ENCODE peak calls at places on chromosome X, in four cellular contexts. I is NCI-H1694 treated with DMSO at 0.1 percent for 48 hours, L is ecto neural progenitor cell, O is T-cell. S is an unnamed sample.

GRCh38 chrX:1763294-1763693 is 148.4 kb downstream of the ASMT start:
- DNase-seq in O (no peak), I (no peak), L (no peak), S (no peak)

GRCh38 chrX:2451456-2452316 is 49.1 kb downstream of the DHRSX start:
- DNase-seq in O (no peak), L (no peak), I (no peak), S (no peak)

GRCh38 chrX:136166221-136166855 is 19.0 kb downstream of the FHL1 start:
- DNase-seq in I (no peak), O (no peak), L (no peak), S (no peak)

GRCh38 chrX:17860811-17861495 is at the start of gene RAI2:
- DNase-seq in I (no peak), O (peak), L (peak), S (no peak)

GRCh38 chrX:120549483-120550452 is 11.0 kb downstream of the CUL4B start:
- DNase-seq in I (no peak), O (no peak), L (no peak), S (no peak)

GRCh38 chrX:46559062-46559461 is 13.8 kb upstream of the ZNF674 start:
- DNase-seq in L (no peak), I (no peak), O (no peak), S (no peak)

GRCh38 chrX:45824471-45824870 is 623.8 kb upstream of the DIPK2B start:
- DNase-seq in L (no peak), I (no peak), O (no peak), S (no peak)

GRCh38 chrX:87572911-87573310 is 55.3 kb downstream of the KLHL4 start:
- DNase-seq in I (no peak), L (no peak), O (no peak), S (no peak)

GRCh38 chrX:71870337-71871098 is 40.1 kb upstream of the NHSL2 start:
- DNase-seq in L (no peak), O (no peak), I (no peak), S (peak)

GRCh38 chrX:87728024-87728423 is 210.4 kb downstream of the KLHL4 start:
- DNase-seq in I (no peak), O (no peak), L (no peak), S (no peak)

GRCh38 chrX:44303119-44303518 is 40.4 kb downstream of the EFHC2 start:
- DNase-seq in O (no peak), I (no peak), L (no peak), S (no peak)